ENCODE peak calls at places on chromosomes 1 and 21, in ten cellular contexts. T, S, L, C, H, F, V, O, A and X are unnamed samples.

GRCh38 chr21:31557421-31557955 is 102.0 kb upstream of the SOD1 start:
- DNase-seq in S (no peak), O (peak), V (no peak), L (no peak), F (no peak), H (no peak), A (no peak), T (no peak), C (no peak), X (no peak)

GRCh38 chr1:9145021-9145668 is 16.2 kb upstream of the GPR157 start:
- DNase-seq in S (peak), L (no peak), T (peak), C (no peak), V (peak), F (no peak), H (peak), O (no peak), A (peak), X (peak)

GRCh38 chr1:41983451-41983850 is 64.7 kb upstream of the HIVEP3 start:
- DNase-seq in H (peak), T (no peak), A (no peak), S (no peak), C (no peak), O (no peak), F (no peak), L (no peak), V (no peak), X (no peak)

GRCh38 chr21:41890355-41890754 is 11.2 kb upstream of the PRDM15 start:
- DNase-seq in T (no peak), V (no peak), S (no peak), A (no peak), H (no peak), F (no peak), L (no peak), O (no peak), C (no peak), X (no peak)

GRCh38 chr1:29444081-29444715 is 207.9 kb downstream of the PTPRU start:
- DNase-seq in F (no peak), T (no peak), O (no peak), C (no peak), S (no peak), L (no peak), H (no peak), A (no peak), V (no peak), X (no peak)

GRCh38 chr1:50750021-50750619 is 209.9 kb downstream of the FAF1 start:
- DNase-seq in H (peak), S (no peak), C (no peak), A (no peak), T (peak), V (peak), F (no peak), L (no peak), O (peak), X (no peak)

GRCh38 chr1:226332947-226333346 is 24.0 kb upstream of the LIN9 start:
- DNase-seq in O (no peak), H (no peak), L (no peak), V (peak), F (no peak), T (no peak), A (no peak), S (no peak), C (no peak), X (no peak)

GRCh38 chr1:165841582-165842362 is 14.4 kb downstream of the UCK2 start:
- DNase-seq in A (no peak), O (no peak), V (peak), C (no peak), F (no peak), L (no peak), H (peak), T (peak), S (no peak), X (no peak)

GRCh38 chr1:56061824-56062223 is 517.5 kb downstream of the PLPP3 start:
- DNase-seq in O (no peak), A (no peak), S (no peak), T (no peak), C (no peak), L (no peak), V (no peak), F (no peak), H (peak), X (no peak)

GRCh38 chr1:150021191-150021688 is 10.7 kb upstream of the OTUD7B start:
- DNase-seq in F (no peak), V (no peak), O (no peak), C (no peak), A (no peak), T (no peak), L (no peak), H (peak), S (peak), X (no peak)

GRCh38 chr1:220914283-220915116 is 35.3 kb downstream of the HLX start:
- DNase-seq in L (no peak), V (no peak), C (no peak), F (no peak), H (no peak), A (no peak), O (no peak), T (no peak), S (no peak), X (no peak)

GRCh38 chr21:43195131-43196021 is 26.6 kb downstream of the CRYAA start:
- DNase-seq in O (peak), H (peak), T (no peak), C (no peak), V (no peak), A (no peak), S (peak), L (no peak), F (no peak), X (no peak)

GRCh38 chr1:212814989-212815388 is 23.3 kb downstream of the TATDN3 start:
- DNase-seq in H (peak), A (no peak), C (no peak), L (no peak), V (peak), F (no peak), T (peak), O (peak), S (no peak), X (no peak)

GRCh38 chr1:33081554-33082305 is 777 bp downstream of the AZIN2 start:
- DNase-seq in F (no peak), T (no peak), H (no peak), V (peak), S (no peak), O (no peak), C (no peak), L (no peak), A (no peak), X (no peak)

GRCh38 chr21:33767236-33767635 is 124.9 kb downstream of the ITSN1 start:
- DNase-seq in L (no peak), A (no peak), T (no peak), F (no peak), V (peak), H (no peak), O (no peak), C (no peak), S (no peak), X (no peak)

DNA sequence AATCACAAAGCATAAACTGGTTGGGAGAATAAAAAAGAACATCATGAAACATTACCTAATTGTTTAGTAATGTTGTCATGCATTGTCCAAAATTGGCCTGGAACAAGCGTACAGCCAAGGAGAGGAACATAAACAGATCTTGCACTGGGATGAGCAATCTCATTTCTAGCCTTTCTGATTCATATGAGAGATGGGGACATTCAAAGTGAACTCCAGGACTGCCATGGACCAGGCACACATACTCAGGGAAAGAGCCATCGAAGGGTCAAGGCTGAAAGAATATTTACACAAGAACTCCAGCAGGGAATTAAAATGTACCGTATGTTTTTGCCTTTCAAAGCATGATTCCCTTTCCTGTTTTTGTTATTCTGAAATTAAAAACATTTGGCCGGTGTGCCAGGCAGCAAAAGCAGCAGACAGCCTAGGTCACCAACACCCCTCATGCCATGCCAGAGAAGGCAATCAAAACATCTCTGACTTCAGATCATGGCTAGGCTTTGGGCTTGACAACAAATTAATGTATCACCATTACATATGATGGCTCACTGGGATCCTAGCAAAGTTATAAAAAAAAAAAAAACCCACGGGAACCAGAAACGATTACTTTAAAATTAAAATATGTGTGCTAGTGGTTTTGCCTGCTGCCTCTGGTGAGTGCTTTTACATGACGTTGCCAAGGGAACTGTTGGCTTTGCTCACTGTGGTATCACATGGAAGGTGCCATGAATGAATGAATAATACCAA is 159.8 kb downstream of the TGFBR3 start:
- DNase-seq in H (peak), S (no peak), V (peak), O (peak), A (no peak), F (peak), T (peak), L (no peak), C (no peak), X (no peak)
- H3K4me3 ChIP-seq in H (no peak), S (no peak), V (peak), O (no peak), A (no peak), F (no peak), T (no peak), L (no peak), C (no peak), X (no peak)

DNA sequence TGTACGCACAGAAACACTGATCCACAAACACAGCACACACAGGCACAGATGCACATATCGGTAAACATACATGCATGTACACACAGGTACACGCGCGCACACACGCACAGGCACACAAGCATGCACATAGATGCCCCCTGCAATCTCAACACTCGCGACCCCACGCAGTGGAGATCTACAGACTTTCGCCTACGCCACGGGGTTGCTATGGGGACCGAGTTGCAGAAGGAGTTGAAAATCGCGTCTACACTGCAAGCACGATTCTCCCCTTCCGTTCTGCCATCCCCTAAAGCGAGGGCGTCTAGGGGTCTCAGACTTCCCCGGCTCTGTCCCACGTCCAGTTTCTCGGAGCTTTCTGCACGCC is 826 bp downstream of the TRIM17 start:
- DNase-seq in O (no peak), L (peak), H (no peak), V (peak), C (no peak), F (no peak), A (no peak), T (no peak), S (no peak), X (no peak)
- H3K4me3 ChIP-seq in O (peak), L (peak), H (peak), V (peak), C (peak), F (peak), A (peak), T (no peak), S (peak), X (peak)

GRCh38 chr1:234605983-234606730 is 3.8 kb downstream of the IRF2BP2 start:
- DNase-seq in S (peak), H (peak), L (peak), F (no peak), O (no peak), V (peak), T (peak), A (peak), C (no peak), X (no peak)
- H3K4me3 ChIP-seq in S (peak), H (peak), L (peak), F (peak), O (peak), V (peak), T (peak), A (peak), C (peak), X (peak)

GRCh38 chr1:112629256-112629655 is 9.6 kb downstream of the CAPZA1 start:
- DNase-seq in S (no peak), C (no peak), T (no peak), V (no peak), O (no peak), H (no peak), L (no peak), A (no peak), F (no peak), X (no peak)
- H3K4me3 ChIP-seq in S (no peak), C (no peak), T (no peak), V (no peak), O (no peak), H (no peak), L (no peak), A (no peak), F (no peak), X (no peak)

DNA sequence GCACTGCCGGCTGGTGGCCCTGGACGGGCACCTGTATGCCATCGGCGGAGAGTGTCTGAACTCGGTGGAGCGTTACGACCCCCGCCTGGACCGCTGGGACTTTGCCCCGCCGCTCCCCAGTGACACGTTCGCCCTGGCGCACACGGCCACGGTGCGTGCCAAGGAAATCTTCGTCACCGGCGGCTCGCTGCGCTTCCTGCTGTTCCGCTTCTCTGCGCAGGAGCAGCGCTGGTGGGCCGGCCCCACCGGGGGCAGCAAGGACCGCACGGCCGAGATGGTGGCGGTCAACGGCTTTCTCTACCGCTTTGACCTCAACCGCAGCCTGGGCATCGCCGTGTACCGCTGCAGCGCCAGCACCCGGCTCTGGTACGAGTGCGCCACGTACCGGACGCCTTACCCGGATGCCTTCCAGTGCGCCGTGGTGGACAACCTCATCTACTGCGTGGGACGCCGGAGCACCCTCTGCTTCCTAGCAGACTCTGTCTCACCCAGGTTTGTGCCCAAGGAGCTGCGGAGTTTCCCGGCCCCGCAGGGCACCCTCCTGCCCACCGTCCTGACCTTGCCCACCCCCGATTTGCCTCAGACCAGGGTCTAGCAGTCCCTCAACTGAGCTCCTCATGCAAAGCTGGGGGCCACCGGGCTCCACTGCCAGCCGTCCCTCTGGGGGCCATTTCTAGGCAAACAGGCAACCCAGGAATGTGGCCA is 2.1 kb downstream of the KLHDC7A start:
- DNase-seq in C (no peak), T (no peak), S (no peak), L (no peak), F (no peak), H (no peak), A (no peak), O (no peak), V (no peak), X (no peak)
- H3K4me3 ChIP-seq in C (no peak), T (no peak), S (no peak), L (no peak), F (no peak), H (no peak), A (no peak), O (peak), V (no peak), X (no peak)

DNA sequence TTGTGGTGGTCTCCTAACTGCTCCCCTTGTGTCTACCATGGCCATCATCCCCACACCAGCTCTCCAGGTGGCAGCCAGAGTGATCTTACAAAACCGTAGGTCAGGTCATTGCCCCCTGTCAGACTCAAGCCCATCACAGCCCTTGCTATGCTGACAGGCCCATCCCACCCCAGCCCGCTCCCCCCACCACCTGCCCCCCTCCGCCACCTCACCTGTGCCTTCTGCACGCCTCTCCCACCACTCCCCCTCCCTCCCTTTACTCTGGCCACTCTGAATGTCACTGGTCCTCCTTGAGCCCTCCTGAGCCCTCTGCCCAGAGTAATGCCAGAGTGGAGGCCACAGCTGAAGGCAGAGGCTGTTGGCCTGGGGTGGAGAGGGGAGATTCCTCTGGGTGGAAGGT is 28.5 kb downstream of the TEX35 start:
- DNase-seq in V (no peak), A (no peak), H (no peak), O (no peak), S (no peak), L (no peak), F (no peak), T (no peak), C (no peak), X (no peak)
- H3K4me3 ChIP-seq in V (peak), A (peak), H (no peak), O (no peak), S (no peak), L (no peak), F (no peak), T (no peak), C (no peak), X (peak)

DNA sequence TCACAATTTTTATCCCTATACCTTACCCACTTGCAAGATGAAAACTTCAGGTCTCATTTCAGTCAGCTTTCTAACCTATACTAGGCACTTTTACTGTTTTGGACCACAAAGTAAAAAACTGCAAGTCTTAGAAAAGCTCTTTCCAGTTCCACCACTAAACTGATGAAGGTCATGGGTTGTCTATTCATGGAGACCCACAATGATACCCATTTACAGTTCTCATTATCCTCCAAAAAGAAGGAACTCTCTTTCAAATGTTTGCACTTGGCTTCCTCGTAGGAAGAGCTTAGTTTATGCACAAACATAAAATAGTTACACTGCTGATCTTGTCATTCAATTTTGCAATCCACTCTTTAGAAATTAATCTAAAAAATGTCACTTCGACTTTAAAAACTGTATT is 9.3 kb downstream of the ZNF281 start:
- DNase-seq in V (no peak), H (no peak), O (no peak), T (no peak), L (no peak), F (no peak), A (no peak), C (no peak), S (no peak), X (no peak)
- H3K4me3 ChIP-seq in V (no peak), H (no peak), O (no peak), T (no peak), L (no peak), F (no peak), A (no peak), C (no peak), S (no peak), X (no peak)

GRCh38 chr1:222546548-222547259 is 1.2 kb downstream of the HHIPL2 start:
- DNase-seq in L (no peak), S (no peak), T (peak), A (no peak), V (peak), C (no peak), H (peak), O (no peak), F (peak), X (no peak)
- H3K4me3 ChIP-seq in L (no peak), S (no peak), T (no peak), A (no peak), V (peak), C (no peak), H (no peak), O (no peak), F (peak), X (no peak)

DNA sequence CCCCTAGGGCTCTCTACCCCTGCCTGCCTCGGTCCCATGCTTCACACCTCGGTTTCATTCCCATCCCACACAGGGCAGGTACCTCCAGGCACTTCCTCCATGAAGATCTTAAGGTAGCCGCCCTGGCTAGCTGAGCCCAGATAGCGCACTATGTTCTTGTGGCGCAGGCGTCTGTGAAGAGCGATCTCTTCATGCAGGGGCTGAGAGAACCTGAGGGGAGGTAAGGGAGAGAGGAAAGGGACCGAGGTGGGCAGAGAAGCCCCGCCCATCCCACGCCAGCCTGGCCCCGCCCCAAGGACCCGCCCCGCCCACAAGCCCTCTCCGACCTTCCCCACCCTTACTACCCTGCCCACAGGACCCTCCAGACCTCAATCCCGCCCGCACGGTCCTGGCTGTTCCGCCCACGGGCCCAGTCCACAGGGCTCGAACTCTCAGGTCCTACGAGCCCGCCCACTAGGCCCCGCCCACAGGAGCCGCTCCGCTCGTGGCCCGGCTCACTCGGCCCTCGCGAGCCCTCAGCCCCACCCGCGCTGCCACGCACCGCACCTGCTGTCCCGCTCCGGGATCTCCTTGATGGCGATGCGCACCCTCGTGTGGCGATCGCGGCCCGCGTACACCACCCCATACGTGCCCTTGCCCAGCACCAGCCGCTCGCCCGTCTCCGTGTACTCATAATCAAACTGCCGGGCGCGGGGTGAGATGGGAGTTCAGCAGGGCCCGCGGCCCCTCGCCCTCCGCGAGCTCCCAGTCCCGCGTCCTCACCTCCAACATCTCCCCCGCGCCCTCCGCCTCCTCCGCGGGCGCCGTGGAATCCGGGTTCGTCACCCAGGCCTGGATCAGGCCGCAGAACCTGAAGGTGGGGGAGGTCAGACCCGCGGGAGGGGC is 6.4 kb downstream of the MAP3K6 start:
- DNase-seq in V (no peak), A (peak), L (peak), T (no peak), H (no peak), S (peak), O (peak), F (no peak), C (no peak), X (no peak)
- H3K4me3 ChIP-seq in V (no peak), A (peak), L (peak), T (no peak), H (no peak), S (peak), O (peak), F (no peak), C (no peak), X (peak)